ENCODE peak calls at places on chromosome 2, in four cellular contexts. One of them, this sample, is unnamed.

GRCh38 chr2:218722876-218723477 is 12.3 kb downstream of the TTLL4 start:
- DNase-seq in hepatocyte: no peak
- DNase-seq in stimulated activated CD8-positive, alpha-beta memory T cell treated with anti-CD3 and anti-CD28 coated beads, Interleukin-4, amount 100 ng/mL, for 4 hours: no peak
- DNase-seq in chondrocyte: no peak
- DNase-seq in this sample: no peak

GRCh38 chr2:8494589-8494988 is 187.3 kb upstream of the ID2 start:
- DNase-seq in chondrocyte: peak; percentile 54
- DNase-seq in stimulated activated CD8-positive, alpha-beta memory T cell treated with anti-CD3 and anti-CD28 coated beads, Interleukin-4, amount 100 ng/mL, for 4 hours: no peak
- DNase-seq in hepatocyte: no peak
- DNase-seq in this sample: no peak

GRCh38 chr2:236550701-236551465 is 18.7 kb upstream of the ACKR3 start:
- DNase-seq in stimulated activated CD8-positive, alpha-beta memory T cell treated with anti-CD3 and anti-CD28 coated beads, Interleukin-4, amount 100 ng/mL, for 4 hours: no peak
- DNase-seq in hepatocyte: no peak
- DNase-seq in chondrocyte: peak; percentile 85
- DNase-seq in this sample: no peak

GRCh38 chr2:148020036-148020357 is 540 bp downstream of the ORC4 start:
- DNase-seq in stimulated activated CD8-positive, alpha-beta memory T cell treated with anti-CD3 and anti-CD28 coated beads, Interleukin-4, amount 100 ng/mL, for 4 hours: no peak
- DNase-seq in hepatocyte: no peak
- DNase-seq in chondrocyte: no peak
- DNase-seq in this sample: no peak

GRCh38 chr2:195531754-195532153 is 125.3 kb upstream of the SLC39A10 start:
- DNase-seq in hepatocyte: no peak
- DNase-seq in stimulated activated CD8-positive, alpha-beta memory T cell treated with anti-CD3 and anti-CD28 coated beads, Interleukin-4, amount 100 ng/mL, for 4 hours: no peak
- DNase-seq in chondrocyte: no peak
- DNase-seq in this sample: no peak

GRCh38 chr2:176669398-176670174 is 400.3 kb downstream of the MTX2 start:
- DNase-seq in stimulated activated CD8-positive, alpha-beta memory T cell treated with anti-CD3 and anti-CD28 coated beads, Interleukin-4, amount 100 ng/mL, for 4 hours: no peak
- DNase-seq in hepatocyte: peak; percentile 4
- DNase-seq in chondrocyte: no peak
- DNase-seq in this sample: no peak

GRCh38 chr2:84486436-84487115 is 27.5 kb upstream of the SUCLG1 start:
- DNase-seq in hepatocyte: peak; percentile 88
- DNase-seq in chondrocyte: no peak
- DNase-seq in stimulated activated CD8-positive, alpha-beta memory T cell treated with anti-CD3 and anti-CD28 coated beads, Interleukin-4, amount 100 ng/mL, for 4 hours: no peak
- DNase-seq in this sample: no peak

GRCh38 chr2:43495727-43496126 is 100.1 kb downstream of the THADA start:
- DNase-seq in chondrocyte: no peak
- DNase-seq in stimulated activated CD8-positive, alpha-beta memory T cell treated with anti-CD3 and anti-CD28 coated beads, Interleukin-4, amount 100 ng/mL, for 4 hours: no peak
- DNase-seq in hepatocyte: peak; percentile 5
- DNase-seq in this sample: peak; percentile 53

GRCh38 chr2:239600194-239600593 is 199.4 kb upstream of the HDAC4 start:
- DNase-seq in chondrocyte: no peak
- DNase-seq in stimulated activated CD8-positive, alpha-beta memory T cell treated with anti-CD3 and anti-CD28 coated beads, Interleukin-4, amount 100 ng/mL, for 4 hours: no peak
- DNase-seq in hepatocyte: no peak
- DNase-seq in this sample: no peak

GRCh38 chr2:42138163-42139016 is 30.8 kb upstream of the EML4 start:
- DNase-seq in hepatocyte: peak; percentile 56
- DNase-seq in stimulated activated CD8-positive, alpha-beta memory T cell treated with anti-CD3 and anti-CD28 coated beads, Interleukin-4, amount 100 ng/mL, for 4 hours: no peak
- DNase-seq in chondrocyte: no peak
- DNase-seq in this sample: peak; percentile 48

GRCh38 chr2:178764097-178764496 is 43.1 kb downstream of the TTN start:
- DNase-seq in chondrocyte: no peak
- DNase-seq in stimulated activated CD8-positive, alpha-beta memory T cell treated with anti-CD3 and anti-CD28 coated beads, Interleukin-4, amount 100 ng/mL, for 4 hours: no peak
- DNase-seq in hepatocyte: no peak
- DNase-seq in this sample: no peak

GRCh38 chr2:70480468-70480867 is 73.2 kb downstream of the TGFA start:
- DNase-seq in stimulated activated CD8-positive, alpha-beta memory T cell treated with anti-CD3 and anti-CD28 coated beads, Interleukin-4, amount 100 ng/mL, for 4 hours: no peak
- DNase-seq in hepatocyte: no peak
- DNase-seq in chondrocyte: no peak
- DNase-seq in this sample: no peak

GRCh38 chr2:163155279-163155883 is 316.8 kb upstream of the KCNH7 start:
- DNase-seq in hepatocyte: peak; percentile 43
- DNase-seq in stimulated activated CD8-positive, alpha-beta memory T cell treated with anti-CD3 and anti-CD28 coated beads, Interleukin-4, amount 100 ng/mL, for 4 hours: no peak
- DNase-seq in chondrocyte: no peak
- DNase-seq in this sample: peak; percentile 38

GRCh38 chr2:165636959-165637358 is 157.1 kb downstream of the GALNT3 start:
- DNase-seq in hepatocyte: no peak
- DNase-seq in chondrocyte: no peak
- DNase-seq in stimulated activated CD8-positive, alpha-beta memory T cell treated with anti-CD3 and anti-CD28 coated beads, Interleukin-4, amount 100 ng/mL, for 4 hours: no peak
- DNase-seq in this sample: peak; percentile 5

GRCh38 chr2:20355131-20355530 is 4.5 kb upstream of the PUM2 start:
- DNase-seq in chondrocyte: no peak
- DNase-seq in hepatocyte: no peak
- DNase-seq in stimulated activated CD8-positive, alpha-beta memory T cell treated with anti-CD3 and anti-CD28 coated beads, Interleukin-4, amount 100 ng/mL, for 4 hours: no peak
- DNase-seq in this sample: no peak

GRCh38 chr2:121530210-121530562 is 494 bp upstream of the RNU4ATAC start:
- DNase-seq in stimulated activated CD8-positive, alpha-beta memory T cell treated with anti-CD3 and anti-CD28 coated beads, Interleukin-4, amount 100 ng/mL, for 4 hours: no peak
- DNase-seq in hepatocyte: peak; percentile 87
- DNase-seq in chondrocyte: no peak
- DNase-seq in this sample: peak; percentile 68

GRCh38 chr2:39660612-39661196 is 5.0 kb upstream of the TMEM178A start:
- DNase-seq in stimulated activated CD8-positive, alpha-beta memory T cell treated with anti-CD3 and anti-CD28 coated beads, Interleukin-4, amount 100 ng/mL, for 4 hours: no peak
- DNase-seq in hepatocyte: no peak
- DNase-seq in chondrocyte: no peak
- DNase-seq in this sample: no peak

GRCh38 chr2:20584637-20585321 is 66.1 kb downstream of the HS1BP3 start:
- DNase-seq in hepatocyte: peak; percentile 89
- DNase-seq in stimulated activated CD8-positive, alpha-beta memory T cell treated with anti-CD3 and anti-CD28 coated beads, Interleukin-4, amount 100 ng/mL, for 4 hours: no peak
- DNase-seq in chondrocyte: peak; percentile 55
- DNase-seq in this sample: peak; percentile 78

GRCh38 chr2:238954841-238955521 is 107.1 kb downstream of the TWIST2 start:
- DNase-seq in chondrocyte: no peak
- DNase-seq in hepatocyte: peak; percentile 2
- DNase-seq in stimulated activated CD8-positive, alpha-beta memory T cell treated with anti-CD3 and anti-CD28 coated beads, Interleukin-4, amount 100 ng/mL, for 4 hours: no peak
- DNase-seq in this sample: no peak

GRCh38 chr2:46135230-46135555 is 162.0 kb upstream of the EPAS1 start:
- DNase-seq in stimulated activated CD8-positive, alpha-beta memory T cell treated with anti-CD3 and anti-CD28 coated beads, Interleukin-4, amount 100 ng/mL, for 4 hours: no peak
- DNase-seq in chondrocyte: no peak
- DNase-seq in hepatocyte: no peak
- DNase-seq in this sample: no peak

GRCh38 chr2:241859436-241860183 is 916 bp upstream of the PDCD1 start:
- DNase-seq in stimulated activated CD8-positive, alpha-beta memory T cell treated with anti-CD3 and anti-CD28 coated beads, Interleukin-4, amount 100 ng/mL, for 4 hours: peak; percentile 42
- DNase-seq in chondrocyte: peak; percentile 63
- DNase-seq in hepatocyte: no peak
- DNase-seq in this sample: no peak

GRCh38 chr2:217166241-217166640 is 306.4 kb upstream of the TNP1 start:
- DNase-seq in hepatocyte: peak; percentile 67
- DNase-seq in stimulated activated CD8-positive, alpha-beta memory T cell treated with anti-CD3 and anti-CD28 coated beads, Interleukin-4, amount 100 ng/mL, for 4 hours: no peak
- DNase-seq in chondrocyte: no peak
- DNase-seq in this sample: no peak

GRCh38 chr2:134137182-134137595 is 116.7 kb upstream of the MGAT5 start:
- DNase-seq in hepatocyte: no peak
- DNase-seq in stimulated activated CD8-positive, alpha-beta memory T cell treated with anti-CD3 and anti-CD28 coated beads, Interleukin-4, amount 100 ng/mL, for 4 hours: no peak
- DNase-seq in chondrocyte: no peak
- DNase-seq in this sample: peak; percentile 89

GRCh38 chr2:58923869-58924268 is 682.7 kb upstream of the FANCL start:
- DNase-seq in hepatocyte: peak; percentile 34
- DNase-seq in stimulated activated CD8-positive, alpha-beta memory T cell treated with anti-CD3 and anti-CD28 coated beads, Interleukin-4, amount 100 ng/mL, for 4 hours: no peak
- DNase-seq in chondrocyte: no peak
- DNase-seq in this sample: no peak

GRCh38 chr2:392181-392920 is 104.5 kb upstream of the ALKAL2 start:
- DNase-seq in chondrocyte: peak; percentile 88
- DNase-seq in stimulated activated CD8-positive, alpha-beta memory T cell treated with anti-CD3 and anti-CD28 coated beads, Interleukin-4, amount 100 ng/mL, for 4 hours: no peak
- DNase-seq in hepatocyte: no peak
- DNase-seq in this sample: no peak